ENCODE peak calls at places on chromosomes 1 and 21, in four cellular contexts. P, T, H and O are unnamed samples.

GRCh38 chr1:189657715-189658114 is 819.9 kb downstream of the BRINP3 start:
- DNase-seq in P (no peak), T (no peak), H (no peak), O (no peak)

GRCh38 chr1:53093778-53094532 is 31.9 kb downstream of the PODN start:
- DNase-seq in P (no peak), T (no peak), H (no peak), O (no peak)

GRCh38 chr1:172449585-172450523 is 6.0 kb upstream of the PIGC start:
- DNase-seq in P (peak), T (peak), H (peak), O (peak)

GRCh38 chr1:61914823-61915482 is 172.7 kb downstream of the PATJ start:
- DNase-seq in P (no peak), T (no peak), H (no peak), O (no peak)

GRCh38 chr1:216910081-216910840 is 187.0 kb upstream of the ESRRG start:
- DNase-seq in P (no peak), T (no peak), H (no peak), O (no peak)

GRCh38 chr1:213719462-213719861 is 268.3 kb upstream of the PROX1 start:
- DNase-seq in P (no peak), T (no peak), H (no peak), O (no peak)

GRCh38 chr1:160777486-160778089 is 18.4 kb upstream of the LY9 start:
- DNase-seq in P (peak), T (peak), H (peak), O (peak)

GRCh38 chr1:150613061-150613920 is 16.1 kb downstream of the ENSA start:
- DNase-seq in P (no peak), T (no peak), H (peak), O (no peak)

GRCh38 chr1:78333426-78334012 is 157.3 kb upstream of the PTGFR start:
- DNase-seq in P (no peak), T (no peak), H (peak), O (no peak)

GRCh38 chr1:24769656-24770651 is 24.7 kb downstream of the CLIC4 start:
- DNase-seq in P (peak), T (no peak), H (no peak), O (no peak)

GRCh38 chr1:197284972-197285371 is 16.9 kb downstream of the CRB1 start:
- DNase-seq in P (no peak), T (no peak), H (no peak), O (no peak)

GRCh38 chr1:59293849-59294248 is 3.0 kb upstream of the FGGY start:
- DNase-seq in P (no peak), T (no peak), H (no peak), O (no peak)

GRCh38 chr1:156623946-156624813 is 5.0 kb downstream of the HAPLN2 start:
- DNase-seq in P (peak), T (peak), H (peak), O (peak)

GRCh38 chr1:27428316-27429028 is 36.0 kb downstream of the GPR3 start:
- DNase-seq in P (no peak), T (peak), H (peak), O (no peak)

GRCh38 chr1:191876631-191877030 is 281.6 kb upstream of the RGS18 start:
- DNase-seq in P (no peak), T (no peak), H (no peak), O (no peak)

GRCh38 chr1:159867322-159868064 is 5.0 kb upstream of the VSIG8 start:
- DNase-seq in P (no peak), T (no peak), H (no peak), O (peak)

GRCh38 chr1:18554101-18554500 is 73.4 kb downstream of the KLHDC7A start:
- DNase-seq in P (no peak), T (no peak), H (no peak), O (no peak)

GRCh38 chr1:31783846-31784245 is 19.7 kb upstream of the ADGRB2 start:
- DNase-seq in P (no peak), T (no peak), H (no peak), O (no peak)

GRCh38 chr1:30757976-30758688 is 558 bp upstream of the LAPTM5 start:
- DNase-seq in P (no peak), T (no peak), H (no peak), O (no peak)

GRCh38 chr1:26361605-26362122 is 7.7 kb upstream of the CRYBG2 start:
- DNase-seq in P (no peak), T (peak), H (no peak), O (no peak)

GRCh38 chr1:93029317-93029716 is 49.8 kb upstream of the MTF2 start:
- DNase-seq in P (no peak), T (no peak), H (no peak), O (no peak)

GRCh38 chr1:195897072-195897471 is 711.2 kb downstream of the KCNT2 start:
- DNase-seq in P (no peak), T (no peak), H (peak), O (no peak)
- TF ChIP-seq TEAD4 in P (no peak), T (no peak), H (no peak), O (no peak)

GRCh38 chr1:183019860-183020259 is 3.4 kb upstream of the LAMC1 start:
- DNase-seq in P (no peak), T (no peak), H (no peak), O (no peak)
- TF ChIP-seq TEAD4 in P (peak), T (no peak), H (no peak), O (no peak)

GRCh38 chr1:208055535-208055934 is 144.6 kb upstream of the CD34 start:
- DNase-seq in P (no peak), T (no peak), H (no peak), O (no peak)

GRCh38 chr1:208054485-208054884 is 143.6 kb upstream of the CD34 start:
- DNase-seq in P (no peak), T (no peak), H (no peak), O (no peak)

GRCh38 chr1:208052926-208053407 is 142.0 kb upstream of the CD34 start:
- DNase-seq in P (no peak), T (no peak), H (no peak), O (no peak)

GRCh38 chr1:208053661-208054060 is 142.7 kb upstream of the CD34 start:
- DNase-seq in P (no peak), T (no peak), H (no peak), O (no peak)

GRCh38 chr1:208054885-208055507 is 144.1 kb upstream of the CD34 start:
- DNase-seq in P (no peak), T (no peak), H (no peak), O (no peak)
- TF ChIP-seq TEAD4 in P (no peak), T (no peak), H (no peak), O (no peak)

GRCh38 chr1:208135354-208135753 is 108.8 kb downstream of the PLXNA2 start:
- DNase-seq in P (no peak), T (no peak), H (no peak), O (no peak)
- TF ChIP-seq TEAD4 in P (no peak), T (no peak), H (no peak), O (no peak)

GRCh38 chr1:219432191-219432606 is 180.7 kb downstream of the ZC3H11B start:
- DNase-seq in P (no peak), T (no peak), H (no peak), O (no peak)
- TF ChIP-seq TEAD4 in P (no peak), T (peak), H (no peak), O (no peak)

GRCh38 chr21:43727571-43728466 is 8.9 kb downstream of the PDXK start:
- DNase-seq in P (no peak), T (no peak), H (peak), O (peak)
- TF ChIP-seq TEAD4 in P (no peak), T (no peak), H (no peak), O (no peak)